ENCODE peak calls at places on chromosomes 12 and 14, in eight cellular contexts. One of them, this sample, is unnamed.

GRCh38 chr12:77979597-77980250 is 149.0 kb downstream of the NAV3 start:
- DNase-seq in suprapubic skin: no peak
- DNase-seq in breast epithelium: no peak
- DNase-seq in spleen: no peak
- DNase-seq in K562: no peak
- DNase-seq in Panc1: no peak
- DNase-seq in prostate gland: no peak
- DNase-seq in SK-N-MC: no peak
- DNase-seq in this sample: no peak

GRCh38 chr14:24077086-24077485 is 5.7 kb downstream of the CPNE6 start:
- DNase-seq in suprapubic skin: no peak
- DNase-seq in breast epithelium: no peak
- DNase-seq in spleen: no peak
- DNase-seq in K562: no peak
- DNase-seq in Panc1: no peak
- DNase-seq in prostate gland: no peak
- DNase-seq in SK-N-MC: no peak
- DNase-seq in this sample: no peak

GRCh38 chr12:54139030-54139429 is 49.8 kb downstream of the SMUG1 start:
- DNase-seq in suprapubic skin: no peak
- DNase-seq in breast epithelium: no peak
- DNase-seq in spleen: no peak
- DNase-seq in K562: no peak
- DNase-seq in Panc1: no peak
- DNase-seq in prostate gland: no peak
- DNase-seq in SK-N-MC: no peak
- DNase-seq in this sample: no peak

GRCh38 chr12:105676694-105677093 is 346.2 kb downstream of the C12orf75 start:
- DNase-seq in suprapubic skin: peak; percentile 62
- DNase-seq in breast epithelium: no peak
- DNase-seq in spleen: no peak
- DNase-seq in K562: no peak
- DNase-seq in Panc1: no peak
- DNase-seq in prostate gland: peak; percentile 85
- DNase-seq in SK-N-MC: no peak
- DNase-seq in this sample: no peak

GRCh38 chr12:19675361-19675760 is 236.1 kb downstream of the AEBP2 start:
- DNase-seq in suprapubic skin: no peak
- DNase-seq in breast epithelium: no peak
- DNase-seq in spleen: no peak
- DNase-seq in K562: no peak
- DNase-seq in Panc1: no peak
- DNase-seq in prostate gland: no peak
- DNase-seq in SK-N-MC: no peak
- DNase-seq in this sample: no peak

GRCh38 chr12:122137681-122138080 is 36.3 kb downstream of the IL31 start:
- DNase-seq in suprapubic skin: no peak
- DNase-seq in breast epithelium: no peak
- DNase-seq in spleen: no peak
- DNase-seq in K562: peak; percentile 30
- DNase-seq in Panc1: no peak
- DNase-seq in prostate gland: peak; percentile 53
- DNase-seq in SK-N-MC: no peak
- DNase-seq in this sample: no peak

GRCh38 chr12:108833757-108834472 is 23.5 kb downstream of the SSH1 start:
- DNase-seq in suprapubic skin: no peak
- DNase-seq in breast epithelium: no peak
- DNase-seq in spleen: peak; percentile 25
- DNase-seq in K562: no peak
- DNase-seq in Panc1: no peak
- DNase-seq in prostate gland: no peak
- DNase-seq in SK-N-MC: no peak
- DNase-seq in this sample: peak; percentile 90

GRCh38 chr14:23577004-23577681 is 1.4 kb downstream of the JPH4 start:
- DNase-seq in suprapubic skin: peak; percentile 64
- DNase-seq in breast epithelium: no peak
- DNase-seq in spleen: no peak
- DNase-seq in K562: no peak
- DNase-seq in Panc1: no peak
- DNase-seq in prostate gland: no peak
- DNase-seq in SK-N-MC: no peak
- DNase-seq in this sample: peak; percentile 63

GRCh38 chr12:95633049-95633545 is 81.8 kb upstream of the USP44 start:
- DNase-seq in suprapubic skin: no peak
- DNase-seq in breast epithelium: no peak
- DNase-seq in spleen: no peak
- DNase-seq in K562: no peak
- DNase-seq in Panc1: no peak
- DNase-seq in prostate gland: peak; percentile 82
- DNase-seq in SK-N-MC: no peak
- DNase-seq in this sample: no peak

GRCh38 chr14:103028772-103029171 is 28.6 kb downstream of the CDC42BPB start:
- DNase-seq in suprapubic skin: no peak
- DNase-seq in breast epithelium: no peak
- DNase-seq in spleen: no peak
- DNase-seq in K562: no peak
- DNase-seq in Panc1: no peak
- DNase-seq in prostate gland: no peak
- DNase-seq in SK-N-MC: no peak
- DNase-seq in this sample: no peak

GRCh38 chr12:53748072-53748840 is 3.5 kb downstream of the CISTR start:
- DNase-seq in suprapubic skin: no peak
- DNase-seq in breast epithelium: no peak
- DNase-seq in spleen: no peak
- DNase-seq in K562: no peak
- DNase-seq in Panc1: no peak
- DNase-seq in prostate gland: no peak
- DNase-seq in SK-N-MC: no peak
- DNase-seq in this sample: no peak

GRCh38 chr14:22296722-22297121 is 292.3 kb downstream of the DAD1 start:
- DNase-seq in suprapubic skin: no peak
- DNase-seq in breast epithelium: no peak
- DNase-seq in spleen: no peak
- DNase-seq in K562: no peak
- DNase-seq in Panc1: no peak
- DNase-seq in prostate gland: no peak
- DNase-seq in SK-N-MC: no peak
- DNase-seq in this sample: no peak

GRCh38 chr14:102086972-102087761 is at the start of gene HSP90AA1:
- DNase-seq in suprapubic skin: peak; percentile 96
- DNase-seq in breast epithelium: peak; percentile 95
- DNase-seq in spleen: peak; percentile 99
- DNase-seq in K562: peak; percentile 93
- DNase-seq in Panc1: no peak
- DNase-seq in prostate gland: peak; percentile 90
- DNase-seq in SK-N-MC: no peak
- DNase-seq in this sample: peak; percentile 97

GRCh38 chr14:23751591-23751990 is 115.4 kb downstream of the DHRS2 start:
- DNase-seq in suprapubic skin: no peak
- DNase-seq in breast epithelium: no peak
- DNase-seq in spleen: no peak
- DNase-seq in K562: no peak
- DNase-seq in Panc1: no peak
- DNase-seq in prostate gland: no peak
- DNase-seq in SK-N-MC: no peak
- DNase-seq in this sample: no peak

GRCh38 chr12:81811066-81811777 is 52.1 kb upstream of the PPFIA2 start:
- DNase-seq in suprapubic skin: no peak
- DNase-seq in breast epithelium: no peak
- DNase-seq in spleen: no peak
- DNase-seq in K562: no peak
- DNase-seq in Panc1: no peak
- DNase-seq in prostate gland: no peak
- DNase-seq in SK-N-MC: no peak
- DNase-seq in this sample: no peak

GRCh38 chr12:110600254-110600653 is 13.7 kb upstream of the TCTN1 start:
- DNase-seq in suprapubic skin: no peak
- DNase-seq in breast epithelium: no peak
- DNase-seq in spleen: no peak
- DNase-seq in K562: peak; percentile 56
- DNase-seq in Panc1: no peak
- DNase-seq in prostate gland: no peak
- DNase-seq in SK-N-MC: peak; percentile 52
- DNase-seq in this sample: no peak

GRCh38 chr12:108837680-108838079 is 19.7 kb downstream of the SSH1 start:
- DNase-seq in suprapubic skin: no peak
- DNase-seq in breast epithelium: no peak
- DNase-seq in spleen: no peak
- DNase-seq in K562: no peak
- DNase-seq in Panc1: no peak
- DNase-seq in prostate gland: no peak
- DNase-seq in SK-N-MC: no peak
- DNase-seq in this sample: no peak

GRCh38 chr12:107759410-107759809 is 1.5 kb downstream of the PRDM4 start:
- DNase-seq in suprapubic skin: no peak
- DNase-seq in breast epithelium: no peak
- DNase-seq in spleen: no peak
- DNase-seq in K562: peak; percentile 71
- DNase-seq in Panc1: no peak
- DNase-seq in prostate gland: peak; percentile 22
- DNase-seq in SK-N-MC: peak; percentile 28
- DNase-seq in this sample: no peak
- H3K27ac ChIP-seq in suprapubic skin: no peak overlapping the region
- H3K27ac ChIP-seq in breast epithelium: no peak overlapping the region
- H3K27ac ChIP-seq in spleen: peak overlapping the region; percentile 86
- H3K27ac ChIP-seq in K562: peak overlapping the region; percentile 52
- H3K27ac ChIP-seq in Panc1: peak overlapping the region; percentile 93
- H3K27ac ChIP-seq in prostate gland: peak overlapping the region; percentile 70
- H3K27ac ChIP-seq in SK-N-MC: peak overlapping the region; percentile 30
- H3K27ac ChIP-seq in this sample: peak overlapping the region; percentile 76

GRCh38 chr12:88258396-88258795 is 116.3 kb downstream of the TMTC3 start:
- DNase-seq in suprapubic skin: no peak
- DNase-seq in breast epithelium: no peak
- DNase-seq in spleen: no peak
- DNase-seq in K562: no peak
- DNase-seq in Panc1: no peak
- DNase-seq in prostate gland: no peak
- DNase-seq in SK-N-MC: peak; percentile 73
- DNase-seq in this sample: no peak
- TF ChIP-seq POLR2AphosphoS5 in suprapubic skin: no peak
- TF ChIP-seq POLR2AphosphoS5 in breast epithelium: no peak
- TF ChIP-seq POLR2AphosphoS5 in spleen: no peak
- TF ChIP-seq POLR2AphosphoS5 in K562: no peak
- TF ChIP-seq POLR2AphosphoS5 in Panc1: no peak
- TF ChIP-seq POLR2AphosphoS5 in prostate gland: no peak
- TF ChIP-seq POLR2AphosphoS5 in SK-N-MC: no peak
- TF ChIP-seq POLR2AphosphoS5 in this sample: no peak

GRCh38 chr14:50792634-50793068 is 38.3 kb downstream of the NIN start:
- DNase-seq in suprapubic skin: no peak
- DNase-seq in breast epithelium: no peak
- DNase-seq in spleen: no peak
- DNase-seq in K562: no peak
- DNase-seq in Panc1: no peak
- DNase-seq in prostate gland: no peak
- DNase-seq in SK-N-MC: no peak
- DNase-seq in this sample: no peak

GRCh38 chr14:50791201-50791600 is 39.8 kb downstream of the NIN start:
- DNase-seq in suprapubic skin: no peak
- DNase-seq in breast epithelium: no peak
- DNase-seq in spleen: no peak
- DNase-seq in K562: no peak
- DNase-seq in Panc1: no peak
- DNase-seq in prostate gland: no peak
- DNase-seq in SK-N-MC: no peak
- DNase-seq in this sample: no peak

GRCh38 chr14:50792058-50792477 is 38.9 kb downstream of the NIN start:
- DNase-seq in suprapubic skin: no peak
- DNase-seq in breast epithelium: no peak
- DNase-seq in spleen: no peak
- DNase-seq in K562: no peak
- DNase-seq in Panc1: no peak
- DNase-seq in prostate gland: no peak
- DNase-seq in SK-N-MC: no peak
- DNase-seq in this sample: no peak

GRCh38 chr14:50794063-50794645 is 36.8 kb downstream of the NIN start:
- DNase-seq in suprapubic skin: no peak
- DNase-seq in breast epithelium: no peak
- DNase-seq in spleen: no peak
- DNase-seq in K562: no peak
- DNase-seq in Panc1: no peak
- DNase-seq in prostate gland: no peak
- DNase-seq in SK-N-MC: no peak
- DNase-seq in this sample: no peak

DNA sequence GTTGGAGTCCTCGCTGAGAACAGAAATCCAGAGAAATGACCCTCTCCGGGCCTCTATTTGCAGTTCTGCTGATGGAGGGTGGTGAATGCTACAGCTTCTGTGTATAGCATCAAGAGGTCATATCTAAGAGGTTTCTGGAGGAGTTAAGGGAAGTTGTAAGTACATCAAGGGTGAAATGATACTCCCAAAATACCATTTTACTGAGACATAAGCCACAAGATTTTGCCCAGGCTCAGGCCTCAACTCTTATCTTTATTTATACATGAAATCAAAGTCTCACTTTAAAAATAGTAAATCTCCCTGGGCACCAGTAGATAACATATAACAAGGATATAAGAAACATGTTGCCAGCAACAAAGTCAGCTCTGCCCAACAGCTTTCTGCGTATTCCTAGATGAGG is 40.4 kb downstream of the NIN start:
- DNase-seq in suprapubic skin: no peak
- DNase-seq in breast epithelium: no peak
- DNase-seq in spleen: no peak
- DNase-seq in K562: no peak
- DNase-seq in Panc1: no peak
- DNase-seq in prostate gland: no peak
- DNase-seq in SK-N-MC: no peak
- DNase-seq in this sample: no peak
- H3K36me3 ChIP-seq in suprapubic skin: peaks cover 28% of the 10 kb centered on the region
- H3K36me3 ChIP-seq in breast epithelium: no peaks in the 10 kb centered on the region
- H3K36me3 ChIP-seq in spleen: peaks cover 16% of the 10 kb centered on the region
- H3K36me3 ChIP-seq in K562: no peaks in the 10 kb centered on the region
- H3K36me3 ChIP-seq in Panc1: no peaks in the 10 kb centered on the region
- H3K36me3 ChIP-seq in prostate gland: no peaks in the 10 kb centered on the region
- H3K36me3 ChIP-seq in SK-N-MC: peaks cover 9% of the 10 kb centered on the region
- H3K36me3 ChIP-seq in this sample: no peaks in the 10 kb centered on the region

GRCh38 chr12:124744273-124744640 is 119.4 kb downstream of the SCARB1 start:
- DNase-seq in suprapubic skin: no peak
- DNase-seq in breast epithelium: no peak
- DNase-seq in spleen: no peak
- DNase-seq in K562: no peak
- DNase-seq in Panc1: no peak
- DNase-seq in prostate gland: no peak
- DNase-seq in SK-N-MC: no peak
- DNase-seq in this sample: no peak
- H3K27ac ChIP-seq in suprapubic skin: no peak overlapping the region
- H3K27ac ChIP-seq in breast epithelium: peak overlapping the region; percentile 91
- H3K27ac ChIP-seq in spleen: peak overlapping the region; percentile 76
- H3K27ac ChIP-seq in K562: no peak overlapping the region
- H3K27ac ChIP-seq in Panc1: peak overlapping the region; percentile 100
- H3K27ac ChIP-seq in prostate gland: peak overlapping the region; percentile 8
- H3K27ac ChIP-seq in SK-N-MC: no peak overlapping the region
- H3K27ac ChIP-seq in this sample: peak overlapping the region; percentile 87